ENCODE peak calls at places on chromosomes 7 and 10, in ten cellular contexts. A, L, O, X, V, I, W, Q, G and U are unnamed samples.

GRCh38 chr7:96547371-96547811 is 162.3 kb downstream of the SEM1 start:
- DNase-seq in W (no peak), G (no peak), V (no peak), Q (no peak), L (no peak), A (no peak), X (no peak), O (no peak), I (no peak), U (no peak)

GRCh38 chr7:100469227-100470044 is 5.4 kb upstream of the SPACDR start:
- DNase-seq in G (peak), V (peak), W (peak), I (peak), A (peak), Q (peak), X (peak), L (peak), O (peak), U (peak)

GRCh38 chr7:54769203-54769602 is 10.2 kb upstream of the SEC61G start:
- DNase-seq in O (no peak), V (no peak), G (no peak), L (no peak), I (no peak), W (no peak), A (no peak), Q (no peak), X (no peak), U (no peak)

GRCh38 chr7:157268540-157268939 is 68.3 kb upstream of the DNAJB6 start:
- DNase-seq in W (no peak), L (no peak), V (no peak), O (no peak), I (no peak), G (no peak), A (no peak), Q (no peak), X (no peak), U (no peak)

GRCh38 chr10:25778646-25779045 is 155.4 kb upstream of the MYO3A start:
- DNase-seq in I (no peak), Q (no peak), O (no peak), V (no peak), G (no peak), X (no peak), L (no peak), A (no peak), W (no peak), U (no peak)

GRCh38 chr7:129209067-129209926 is 15.5 kb upstream of the AHCYL2 start:
- DNase-seq in O (no peak), W (no peak), X (no peak), A (no peak), L (no peak), V (no peak), Q (no peak), G (no peak), I (no peak), U (no peak)

GRCh38 chr7:32461484-32461883 is 28.7 kb downstream of the LSM5 start:
- DNase-seq in I (no peak), Q (no peak), O (no peak), A (no peak), L (no peak), V (no peak), W (no peak), G (no peak), X (no peak), U (no peak)

GRCh38 chr7:3028071-3028766 is 15.4 kb downstream of the CARD11 start:
- DNase-seq in Q (no peak), W (peak), G (no peak), L (no peak), I (peak), O (peak), V (no peak), X (no peak), A (no peak), U (no peak)

GRCh38 chr7:84188811-84189405 is 5.7 kb downstream of the SEMA3A start:
- DNase-seq in L (no peak), V (no peak), Q (no peak), O (no peak), A (no peak), G (no peak), W (no peak), X (no peak), I (peak), U (no peak)

GRCh38 chr10:103451871-103452713 is at the start of gene CALHM2:
- DNase-seq in W (peak), L (peak), Q (peak), X (peak), A (no peak), G (no peak), O (peak), V (peak), I (peak), U (peak)

GRCh38 chr7:81462672-81463071 is 307.2 kb downstream of the HGF start:
- DNase-seq in I (peak), X (no peak), W (no peak), Q (no peak), O (peak), G (no peak), V (no peak), L (no peak), A (no peak), U (no peak)

GRCh38 chr10:46019541-46020343 is 10.7 kb downstream of the NCOA4 start:
- DNase-seq in L (peak), O (no peak), A (no peak), W (no peak), X (no peak), Q (no peak), I (no peak), G (no peak), V (peak), U (no peak)

GRCh38 chr10:34109952-34110702 is 705.0 kb downstream of the PARD3 start:
- DNase-seq in G (no peak), Q (no peak), X (no peak), V (no peak), W (no peak), L (no peak), A (no peak), O (peak), I (peak), U (no peak)

GRCh38 chr10:15229268-15229667 is 60.8 kb upstream of the NMT2 start:
- DNase-seq in W (no peak), O (no peak), L (no peak), I (no peak), G (no peak), Q (no peak), X (no peak), A (no peak), V (no peak), U (no peak)

GRCh38 chr7:3408814-3409595 is 108.0 kb downstream of the SDK1 start:
- DNase-seq in Q (no peak), I (no peak), L (no peak), W (no peak), A (no peak), X (no peak), G (no peak), V (no peak), O (no peak), U (no peak)

GRCh38 chr7:47503283-47503682 is 78.6 kb downstream of the TNS3 start:
- DNase-seq in I (no peak), O (peak), L (no peak), X (peak), V (no peak), W (no peak), Q (no peak), G (no peak), A (no peak), U (no peak)

GRCh38 chr7:13560441-13560840 is 429.0 kb downstream of the ETV1 start:
- DNase-seq in O (peak), A (no peak), L (no peak), Q (no peak), V (no peak), G (no peak), X (no peak), I (no peak), W (no peak), U (no peak)

GRCh38 chr7:66629222-66629658 is 559 bp downstream of the KCTD7 start:
- DNase-seq in W (no peak), Q (no peak), I (no peak), A (no peak), G (peak), V (no peak), L (no peak), O (no peak), X (no peak), U (no peak)

GRCh38 chr7:90488220-90488619 is 18.8 kb downstream of the PTTG1IP2 start:
- DNase-seq in V (no peak), O (no peak), W (no peak), L (no peak), Q (no peak), I (no peak), X (no peak), G (no peak), A (no peak), U (no peak)

GRCh38 chr10:21336476-21337170 is 188.9 kb downstream of the SKIDA1 start:
- DNase-seq in X (no peak), Q (peak), V (no peak), W (no peak), O (peak), A (no peak), G (no peak), L (peak), I (peak), U (no peak)

GRCh38 chr7:23205861-23206510 is 24.1 kb downstream of the NUP42 start:
- DNase-seq in L (no peak), X (no peak), O (no peak), I (no peak), W (no peak), V (no peak), G (no peak), Q (no peak), A (no peak), U (no peak)

GRCh38 chr7:30859940-30860623 is 51.6 kb upstream of the AQP1 start:
- DNase-seq in A (no peak), G (no peak), V (no peak), X (no peak), W (no peak), I (no peak), O (no peak), Q (no peak), L (no peak), U (no peak)

GRCh38 chr10:847868-848267 is 83.6 kb downstream of the LARP4B start:
- DNase-seq in I (peak), G (no peak), Q (no peak), V (no peak), X (no peak), W (no peak), O (no peak), A (no peak), L (no peak), U (no peak)

DNA sequence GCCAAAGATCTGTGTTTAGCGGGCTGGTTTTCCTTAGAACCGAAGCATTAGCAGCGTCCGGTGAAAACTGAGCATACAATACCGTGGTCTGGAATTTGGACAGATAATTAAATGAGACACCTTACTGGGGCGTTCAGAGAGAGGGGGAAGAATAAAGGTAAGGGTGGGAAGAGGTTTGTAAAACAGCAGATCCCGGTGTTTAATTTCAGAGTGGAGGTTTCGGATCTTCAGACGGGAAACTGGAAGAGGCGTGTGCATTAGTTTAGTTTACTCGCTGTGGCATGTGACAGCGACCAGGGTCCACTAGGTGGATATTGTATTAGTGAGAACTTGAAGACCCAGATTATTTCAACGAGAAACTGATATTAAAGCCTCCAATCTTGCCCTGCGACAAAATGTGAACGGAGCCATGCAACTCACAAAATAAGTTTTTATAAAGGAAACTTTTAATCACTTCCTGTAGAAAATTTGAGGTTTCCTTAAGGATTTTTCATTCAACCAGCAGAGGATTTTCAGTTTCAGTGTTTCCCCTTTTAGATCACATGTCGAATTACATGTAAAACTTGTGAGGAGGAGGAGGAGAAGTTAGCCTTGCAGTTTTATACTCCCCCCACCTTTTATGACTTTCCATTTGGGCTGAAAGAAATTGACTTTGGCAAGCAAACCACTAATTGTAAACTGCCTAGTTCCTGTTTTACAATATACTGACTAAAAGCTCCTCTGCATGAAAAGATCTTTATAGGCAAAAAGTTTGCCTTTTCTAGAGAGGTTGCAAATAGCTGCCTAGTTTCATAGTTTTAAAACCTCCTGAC is 2.8 kb downstream of the BAMBI start:
- DNase-seq in V (peak), Q (no peak), O (no peak), X (no peak), I (peak), L (peak), G (no peak), A (no peak), W (no peak), U (no peak)
- TF ChIP-seq CTCF in V (no peak), Q (peak), O (peak), X (peak), I (peak), L (peak), G (no peak), A (peak), W (peak), U (no peak)

GRCh38 chr7:93711926-93712325 is 137.4 kb upstream of the CALCR start:
- DNase-seq in X (no peak), W (no peak), A (no peak), Q (no peak), I (no peak), O (no peak), L (no peak), V (no peak), G (no peak), U (no peak)

GRCh38 chr7:93719546-93719945 is 145.0 kb upstream of the CALCR start:
- DNase-seq in I (peak), Q (no peak), A (no peak), O (peak), L (no peak), V (no peak), G (no peak), X (no peak), W (no peak), U (no peak)

GRCh38 chr7:93720106-93720505 is 145.6 kb upstream of the CALCR start:
- DNase-seq in O (no peak), I (no peak), G (no peak), Q (no peak), V (no peak), W (no peak), L (no peak), A (no peak), X (no peak), U (no peak)

GRCh38 chr7:93717217-93717900 is 142.8 kb upstream of the CALCR start:
- DNase-seq in L (no peak), G (no peak), X (no peak), O (no peak), I (no peak), A (no peak), V (no peak), Q (no peak), W (no peak), U (no peak)

DNA sequence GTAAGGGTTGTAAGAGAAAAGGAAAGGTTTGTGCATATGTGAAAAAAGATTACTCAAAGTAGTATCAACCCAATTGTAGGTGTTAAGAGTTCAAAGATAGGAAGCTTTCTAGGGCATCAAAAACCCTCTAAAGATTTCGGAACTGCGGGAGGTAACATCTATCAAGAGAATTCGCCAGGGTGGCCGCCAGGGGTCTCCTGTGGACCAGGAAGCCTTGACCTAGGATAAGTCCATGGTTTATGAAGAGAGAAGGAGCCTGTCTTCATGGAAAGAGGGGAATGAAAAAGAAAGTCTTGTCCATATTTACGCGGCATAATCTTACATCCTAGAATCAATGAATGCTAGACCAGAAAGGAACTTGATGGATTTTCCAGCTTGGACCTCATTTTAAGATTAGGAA is 140.7 kb upstream of the CALCR start:
- DNase-seq in Q (peak), I (peak), O (peak), G (peak), W (peak), L (peak), X (peak), A (peak), V (peak), U (no peak)
- TF ChIP-seq CTCF in Q (peak), I (peak), O (peak), G (peak), W (peak), L (peak), X (peak), A (peak), V (peak), U (no peak)

DNA sequence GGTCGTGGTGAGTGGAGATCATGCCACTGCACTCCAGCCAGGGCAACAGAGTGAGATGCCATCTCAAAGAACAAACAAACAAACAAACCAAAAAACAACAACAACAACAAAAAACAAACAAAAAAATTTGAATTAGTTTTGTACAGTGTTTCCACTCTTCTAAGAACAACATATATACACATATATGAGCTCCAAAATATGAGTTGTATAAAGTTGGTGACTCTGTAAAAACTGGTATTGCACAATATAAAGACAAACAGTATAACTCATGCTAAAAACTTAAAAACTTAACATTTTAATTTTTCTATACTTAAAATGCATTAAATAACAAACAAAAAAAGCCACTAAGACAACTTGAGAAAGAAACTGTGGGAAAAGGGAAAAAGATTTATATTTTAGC is 46.0 kb downstream of the AKR1B15 start:
- DNase-seq in V (no peak), L (no peak), Q (no peak), A (no peak), O (no peak), G (no peak), I (no peak), X (no peak), W (no peak), U (no peak)
- TF ChIP-seq CTCF in V (no peak), L (no peak), Q (no peak), A (no peak), O (no peak), G (no peak), I (no peak), X (no peak), W (no peak), U (no peak)

DNA sequence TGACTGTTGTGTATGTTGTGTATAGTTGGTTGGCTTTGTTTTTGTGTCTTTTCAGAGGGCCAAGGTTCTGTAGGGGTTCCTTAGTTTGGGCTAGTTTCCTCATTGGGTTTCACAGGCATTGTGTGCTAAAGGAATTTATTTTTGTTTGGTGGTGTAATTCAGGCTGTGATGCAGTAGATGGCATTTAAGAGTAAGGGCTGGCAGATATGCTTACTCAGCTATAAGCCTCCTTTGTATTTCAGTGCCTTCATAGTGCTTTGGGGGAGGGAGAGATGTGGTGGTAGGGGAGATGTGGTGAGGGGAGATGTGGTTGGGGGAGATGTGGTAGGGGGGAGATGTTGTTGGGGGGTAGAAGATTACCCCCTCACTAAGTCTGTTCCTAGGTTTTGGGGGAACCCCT is 91.7 kb downstream of the SLC25A40 start:
- DNase-seq in I (no peak), O (no peak), Q (no peak), L (no peak), W (no peak), A (no peak), X (no peak), V (no peak), G (no peak), U (no peak)
- TF ChIP-seq CTCF in I (no peak), O (no peak), Q (no peak), L (no peak), W (no peak), A (no peak), X (no peak), V (no peak), G (no peak), U (no peak)

GRCh38 chr10:76697923-76698322 is 939.7 kb downstream of the KCNMA1 start:
- DNase-seq in I (no peak), G (no peak), W (no peak), Q (no peak), A (no peak), L (no peak), V (no peak), X (no peak), O (no peak), U (no peak)
- TF ChIP-seq CTCF in I (no peak), G (no peak), W (no peak), Q (no peak), A (no peak), L (no peak), V (no peak), X (no peak), O (no peak), U (no peak)

GRCh38 chr10:125038637-125039036 is 96.7 kb downstream of the ZRANB1 start:
- DNase-seq in G (no peak), X (peak), I (peak), Q (peak), W (peak), A (no peak), V (peak), O (peak), L (peak), U (no peak)
- TF ChIP-seq CTCF in G (peak), X (peak), I (no peak), Q (peak), W (peak), A (no peak), V (no peak), O (peak), L (peak), U (no peak)

DNA sequence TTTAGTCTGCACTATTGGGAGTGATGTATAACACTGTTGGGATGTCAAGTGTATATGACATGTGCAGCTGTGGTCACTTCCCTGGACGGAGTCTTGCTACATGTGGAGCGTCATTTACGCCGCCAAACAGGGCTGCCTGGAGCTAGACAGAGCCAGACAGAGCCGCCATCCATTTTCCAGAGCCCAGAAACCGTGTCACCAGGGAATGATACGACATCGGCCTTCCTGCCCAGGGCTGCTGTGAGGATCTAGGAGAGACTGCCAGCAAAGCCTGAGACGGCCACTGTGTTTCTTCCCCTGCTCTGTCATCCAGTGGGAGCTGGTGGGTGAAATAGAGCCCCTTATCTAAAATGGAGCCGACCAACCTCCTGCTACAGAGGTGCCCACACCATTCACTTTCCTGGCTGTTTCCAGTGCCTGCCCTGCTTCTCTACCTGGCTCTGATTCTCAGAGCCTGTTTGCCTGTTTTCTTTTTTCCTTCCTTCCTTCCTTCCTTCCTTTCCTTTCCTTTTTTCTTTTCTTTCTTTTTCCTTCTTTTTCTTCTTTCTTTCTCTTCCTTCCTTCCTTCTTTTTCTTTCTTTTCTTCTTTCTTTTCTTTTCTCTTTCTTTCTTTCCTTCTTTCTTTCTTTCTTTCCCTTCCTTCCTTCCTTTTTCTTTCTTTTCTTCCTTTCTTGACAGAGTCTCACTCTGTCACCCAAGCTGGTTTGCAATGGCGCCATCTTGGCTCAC is 13.4 kb upstream of the FGFR2 start:
- DNase-seq in G (no peak), Q (no peak), V (no peak), O (no peak), L (no peak), A (no peak), I (no peak), X (no peak), W (no peak), U (no peak)
- TF ChIP-seq CTCF in G (no peak), Q (no peak), V (no peak), O (no peak), L (no peak), A (no peak), I (no peak), X (no peak), W (no peak), U (no peak)

GRCh38 chr10:56934515-56934914 is 573.5 kb upstream of the ZWINT start:
- DNase-seq in L (no peak), I (no peak), W (no peak), A (no peak), G (no peak), Q (no peak), X (no peak), V (no peak), O (no peak), U (no peak)

GRCh38 chr10:56928717-56929116 is 567.7 kb upstream of the ZWINT start:
- DNase-seq in Q (no peak), X (no peak), I (no peak), W (no peak), L (peak), O (no peak), V (no peak), G (no peak), A (no peak), U (no peak)
- TF ChIP-seq CTCF in Q (no peak), X (no peak), I (no peak), W (no peak), L (no peak), O (no peak), V (no peak), G (no peak), A (no peak), U (no peak)